ENCODE peak calls at places on chromosome 21, in ten cellular contexts. M is Peyer's patch, R is RWPE1, E is ovary, K is GM23338, G is right atrium auricular region, B is heart right ventricle, Y is pancreas, J is fibroblast of lung, Q is substantia nigra. O is an unnamed sample.

GRCh38 chr21:34812510-34813265 is 143.9 kb downstream of the CLIC6 start:
- DNase-seq in G (no peak), K (no peak), B (no peak), E (no peak), R (no peak), J (peak), Q (no peak), Y (no peak), M (no peak), O (no peak)

GRCh38 chr21:30839304-30839703 is 9.7 kb upstream of the KRTAP7-1 start:
- DNase-seq in R (peak), Y (no peak), B (no peak), Q (no peak), J (no peak), K (peak), M (no peak), E (no peak), G (no peak), O (no peak)

GRCh38 chr21:34843562-34843961 is 174.8 kb downstream of the CLIC6 start:
- DNase-seq in Q (no peak), B (no peak), J (no peak), M (no peak), E (peak), G (no peak), K (no peak), Y (no peak), R (no peak), O (no peak)

GRCh38 chr21:39867198-39867650 is at the start of gene PCP4:
- DNase-seq in G (no peak), Q (peak), M (no peak), Y (peak), R (peak), B (no peak), J (peak), E (peak), K (peak), O (peak)

GRCh38 chr21:34844033-34844923 is 175.5 kb downstream of the CLIC6 start:
- DNase-seq in R (no peak), M (no peak), B (peak), E (no peak), J (no peak), G (peak), Q (no peak), K (no peak), Y (peak), O (no peak)

GRCh38 chr21:38917045-38917774 is 111.5 kb downstream of the ETS2 start:
- DNase-seq in Q (no peak), R (no peak), B (no peak), G (no peak), E (no peak), M (no peak), K (no peak), J (no peak), Y (no peak), O (no peak)

GRCh38 chr21:45074048-45074817 is at the start of gene ADARB1:
- DNase-seq in B (peak), M (peak), E (peak), J (peak), Y (peak), G (no peak), K (peak), R (peak), Q (peak), O (peak)

GRCh38 chr21:26210614-26211013 is 40.0 kb upstream of the APP start:
- DNase-seq in Y (no peak), M (no peak), G (no peak), J (no peak), K (no peak), R (no peak), E (no peak), B (no peak), Q (no peak), O (no peak)

GRCh38 chr21:23127973-23128372 is 2129.8 kb downstream of the NCAM2 start:
- DNase-seq in K (peak), M (no peak), Y (no peak), B (no peak), G (no peak), R (no peak), J (no peak), Q (no peak), E (no peak), O (no peak)

GRCh38 chr21:35738342-35738961 is 321.9 kb downstream of the SETD4 start:
- DNase-seq in Q (no peak), J (no peak), E (peak), R (peak), B (peak), M (no peak), Y (no peak), K (no peak), G (no peak), O (no peak)

GRCh38 chr21:17523007-17523451 is 10.2 kb downstream of the CXADR start:
- DNase-seq in R (no peak), G (no peak), M (no peak), E (no peak), Q (no peak), B (no peak), K (no peak), Y (no peak), J (peak), O (no peak)
- H3K27ac ChIP-seq in R (no peak), G (no peak), M (no peak), E (no peak), Q (peak), B (no peak), K (no peak), Y (no peak), J (no peak), O (no peak)

GRCh38 chr21:46104104-46104503 is 6.2 kb downstream of the COL6A2 start:
- DNase-seq in K (no peak), M (no peak), Q (no peak), E (no peak), G (no peak), R (no peak), Y (no peak), J (no peak), B (no peak), O (no peak)
- H3K27ac ChIP-seq in K (no peak), M (no peak), Q (no peak), E (no peak), G (no peak), R (no peak), Y (no peak), J (no peak), B (no peak), O (no peak)

DNA sequence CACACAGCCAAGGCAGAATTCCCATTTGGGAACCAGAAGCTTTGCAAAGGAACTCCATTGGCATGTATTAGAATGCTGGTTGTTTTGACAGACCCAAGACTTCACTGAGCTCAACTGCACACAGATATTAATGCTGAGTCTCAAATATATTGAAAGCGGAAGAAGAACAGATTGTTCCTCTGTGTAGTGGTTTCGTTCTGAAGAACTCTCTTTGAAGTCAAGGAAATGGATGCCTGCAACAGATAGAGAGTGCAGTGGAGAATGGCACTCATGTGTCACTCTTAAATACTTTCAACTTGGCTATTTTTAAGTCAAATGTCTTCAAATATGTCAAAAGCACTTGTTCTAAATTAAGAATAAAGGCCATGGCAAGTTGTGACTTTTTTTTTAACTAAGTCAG is 387.5 kb downstream of the LTN1 start:
- DNase-seq in Q (no peak), M (no peak), R (no peak), Y (no peak), B (no peak), K (no peak), G (no peak), E (no peak), J (no peak), O (no peak)
- H3K27ac ChIP-seq in Q (no peak), M (no peak), R (no peak), Y (no peak), B (no peak), K (no peak), G (no peak), E (no peak), J (no peak), O (no peak)

GRCh38 chr21:17476006-17476405 is 36.8 kb upstream of the CXADR start:
- DNase-seq in R (no peak), Q (no peak), B (no peak), M (no peak), E (no peak), Y (peak), J (no peak), G (no peak), K (no peak), O (no peak)

GRCh38 chr21:17469727-17470126 is 43.1 kb upstream of the CXADR start:
- DNase-seq in B (no peak), M (no peak), E (no peak), K (no peak), Q (no peak), J (no peak), R (no peak), Y (no peak), G (no peak), O (no peak)

GRCh38 chr21:17468698-17469097 is 44.1 kb upstream of the CXADR start:
- DNase-seq in J (no peak), R (no peak), K (no peak), Q (no peak), G (no peak), E (no peak), B (no peak), M (no peak), Y (no peak), O (no peak)

GRCh38 chr21:17472592-17473271 is 40.1 kb upstream of the CXADR start:
- DNase-seq in E (no peak), R (no peak), Q (no peak), J (no peak), M (no peak), G (no peak), Y (no peak), B (no peak), K (no peak), O (no peak)

DNA sequence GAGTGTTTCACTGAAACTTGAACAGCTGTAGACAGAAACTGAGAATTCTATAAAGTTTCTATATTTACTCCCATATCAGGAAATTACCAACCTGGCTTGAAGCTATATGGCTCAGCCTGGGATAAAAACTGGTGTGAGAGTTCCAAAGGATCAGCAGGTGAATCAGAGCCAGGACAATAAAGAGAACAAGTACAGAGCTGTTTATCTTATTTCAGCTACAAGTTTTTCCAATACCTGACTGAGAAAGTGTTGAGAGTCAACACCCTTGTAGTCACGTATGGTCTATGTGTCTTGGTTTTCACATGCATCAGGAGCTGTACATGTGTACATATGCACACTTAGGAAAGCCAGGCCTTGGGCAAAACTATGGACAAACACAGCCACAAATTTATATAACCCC is 40.7 kb upstream of the CXADR start:
- DNase-seq in G (no peak), K (no peak), M (no peak), J (no peak), E (no peak), B (no peak), R (no peak), Y (no peak), Q (no peak), O (no peak)
- H3K27ac ChIP-seq in G (no peak), K (no peak), M (no peak), J (no peak), E (no peak), B (no peak), R (no peak), Y (peak), Q (no peak), O (no peak)

DNA sequence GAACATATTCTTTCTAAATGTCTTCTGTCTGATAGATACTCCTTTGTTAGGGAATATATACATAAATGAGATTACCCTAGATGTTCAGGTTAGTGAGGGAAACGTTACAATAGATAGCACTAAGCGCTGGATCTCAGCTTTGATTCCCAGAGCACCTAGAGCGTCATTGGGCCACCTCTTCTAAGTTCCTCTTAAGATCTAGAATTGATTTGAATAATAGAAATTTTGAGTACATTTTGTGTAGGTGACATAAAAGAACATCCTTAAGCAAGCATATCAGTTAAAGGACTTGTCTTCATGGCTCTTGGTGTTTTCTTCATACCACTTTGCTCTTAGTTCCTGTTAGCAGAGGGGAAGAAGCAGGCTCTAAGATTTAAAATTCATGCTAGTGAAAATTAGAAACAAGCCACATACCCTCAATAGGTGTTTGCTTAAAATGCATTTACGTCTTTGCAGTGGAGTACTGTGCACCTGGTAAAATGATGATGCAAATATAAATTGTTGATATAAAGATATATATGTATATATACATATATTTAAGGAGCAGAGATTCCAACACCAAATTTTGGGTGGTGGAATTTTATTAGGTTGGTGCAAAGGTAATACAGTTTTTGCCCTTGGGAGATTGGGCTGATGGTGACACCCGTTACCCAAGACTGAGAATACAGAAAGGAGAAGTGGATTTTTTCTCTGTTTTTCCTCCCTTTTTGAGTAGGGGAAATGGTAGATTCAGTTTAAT is 47.1 kb downstream of the DYRK1A start:
- DNase-seq in R (no peak), E (no peak), B (no peak), Q (no peak), M (no peak), Y (no peak), K (no peak), G (no peak), J (no peak), O (no peak)
- H3K27ac ChIP-seq in R (no peak), E (no peak), B (no peak), Q (no peak), M (no peak), Y (no peak), K (no peak), G (no peak), J (peak), O (no peak)

GRCh38 chr21:14712121-14712520 is 166.0 kb upstream of the SAMSN1 start:
- DNase-seq in K (no peak), R (no peak), E (no peak), B (no peak), Y (no peak), Q (no peak), G (no peak), J (no peak), M (no peak), O (no peak)

GRCh38 chr21:14713109-14713508 is 167.0 kb upstream of the SAMSN1 start:
- DNase-seq in B (no peak), E (no peak), K (no peak), R (no peak), Y (no peak), J (no peak), M (no peak), Q (no peak), G (no peak), O (no peak)

GRCh38 chr21:14718957-14719356 is 172.8 kb upstream of the SAMSN1 start:
- DNase-seq in E (no peak), G (no peak), Q (no peak), Y (no peak), B (no peak), J (no peak), K (no peak), M (no peak), R (no peak), O (no peak)

GRCh38 chr21:14711287-14711686 is 165.2 kb upstream of the SAMSN1 start:
- DNase-seq in E (no peak), M (no peak), G (no peak), Q (no peak), B (no peak), Y (no peak), K (no peak), R (no peak), J (no peak), O (no peak)

GRCh38 chr21:14716761-14717396 is 170.8 kb upstream of the SAMSN1 start:
- DNase-seq in Q (no peak), E (no peak), M (no peak), B (no peak), Y (no peak), R (no peak), G (no peak), J (no peak), K (no peak), O (no peak)
- H3K27ac ChIP-seq in Q (no peak), E (no peak), M (no peak), B (no peak), Y (no peak), R (no peak), G (no peak), J (no peak), K (no peak), O (no peak)

GRCh38 chr21:42234026-42234425 is 15.1 kb downstream of the ABCG1 start:
- DNase-seq in Y (no peak), B (no peak), G (no peak), R (no peak), J (no peak), Q (no peak), E (no peak), M (no peak), K (peak), O (no peak)
- H3K27ac ChIP-seq in Y (peak), B (peak), G (peak), R (peak), J (no peak), Q (peak), E (peak), M (peak), K (no peak), O (peak)

O was measured in caudate nucleus.